ENCODE peak calls at places on chromosomes 7 and 10, in four cellular contexts. R is hepatocyte, I is right cardiac atrium, E is psoas muscle. X is an unnamed sample.

GRCh38 chr7:43454936-43455518 is 127.9 kb upstream of the STK17A start:
- DNase-seq in R (peak; percentile 52), I (no peak), E (no peak), X (peak; percentile 48)

GRCh38 chr10:101120884-101121660 is 10.0 kb upstream of the TLX1 start:
- DNase-seq in E (no peak), R (peak; percentile 44), I (no peak), X (no peak)

GRCh38 chr7:96636342-96636865 is 73.2 kb downstream of the SEM1 start:
- DNase-seq in I (no peak), E (no peak), R (no peak), X (no peak)

GRCh38 chr10:20598590-20598989 is 298.5 kb downstream of the NEBL start:
- DNase-seq in R (peak; percentile 54), E (peak; percentile 71), I (peak; percentile 82), X (peak; percentile 94)

GRCh38 chr7:22782616-22783232 is 39.9 kb downstream of the TOMM7 start:
- DNase-seq in E (peak; percentile 61), R (peak; percentile 42), I (peak; percentile 78), X (peak; percentile 83)

GRCh38 chr10:101032637-101033201 is 1.7 kb downstream of the SFXN3 start:
- DNase-seq in E (peak; percentile 54), I (peak; percentile 85), R (peak; percentile 78), X (peak; percentile 78)

GRCh38 chr10:81920213-81920829 is 45.3 kb downstream of the NRG3 start:
- DNase-seq in E (no peak), I (no peak), R (peak; percentile 9), X (no peak)

GRCh38 chr7:17402628-17403278 is 104.3 kb downstream of the AHR start:
- DNase-seq in I (no peak), E (no peak), R (no peak), X (no peak)

GRCh38 chr10:110864662-110865140 is 7.0 kb upstream of the PDCD4 start:
- DNase-seq in R (no peak), I (no peak), E (no peak), X (peak; percentile 51)

GRCh38 chr7:22821702-22822485 is 755 bp downstream of the TOMM7 start:
- DNase-seq in E (no peak), I (peak; percentile 52), R (peak; percentile 15), X (no peak)

GRCh38 chr7:66505531-66506451 is 122.9 kb upstream of the KCTD7 start:
- DNase-seq in I (peak; percentile 70), E (no peak), R (no peak), X (no peak)

GRCh38 chr10:129888784-129889616 is 75.1 kb downstream of the EBF3 start:
- DNase-seq in E (peak; percentile 67), I (peak; percentile 87), R (peak; percentile 59), X (peak; percentile 51)

GRCh38 chr10:69848454-69848853 is 46.7 kb downstream of the COL13A1 start:
- DNase-seq in I (no peak), E (no peak), R (no peak), X (no peak)

GRCh38 chr7:130921391-130922180 is 187.6 kb upstream of the KLF14 start:
- DNase-seq in I (peak; percentile 83), E (peak; percentile 69), R (no peak), X (peak; percentile 57)

GRCh38 chr7:156947120-156947843 is 2.2 kb upstream of the NOM1 start:
- DNase-seq in E (no peak), I (no peak), R (no peak), X (no peak)

DNA sequence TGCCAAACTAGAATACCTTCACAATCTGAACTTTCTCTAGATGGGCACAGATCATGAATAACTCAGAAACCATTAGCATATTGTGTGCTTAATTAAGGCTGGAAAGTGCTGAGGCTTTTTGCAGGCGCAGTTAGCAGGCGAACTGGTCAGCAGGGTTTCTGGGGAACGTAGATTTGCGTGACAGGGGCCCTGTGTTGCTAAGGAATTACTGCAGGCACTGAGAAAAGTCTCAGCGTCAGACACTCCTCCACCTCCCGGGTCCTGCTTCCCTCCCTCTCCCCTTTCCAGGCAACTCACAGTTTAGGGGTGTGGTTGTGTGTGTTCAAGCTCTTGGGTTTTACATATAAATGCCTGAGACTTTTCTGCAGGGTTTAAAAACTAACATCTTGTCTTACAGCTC is 2.2 kb downstream of the MAP3K8 start:
- DNase-seq in E (no peak), R (peak; percentile 85), I (no peak), X (peak; percentile 44)
- H3K27ac ChIP-seq in E (peak overlapping the region; percentile 90), R (peak overlapping the region; percentile 98), I (no peak overlapping the region), X (no peak overlapping the region)

GRCh38 chr10:117170244-117170643 is 27.0 kb upstream of the KCNK18 start:
- DNase-seq in I (no peak), E (no peak), R (no peak), X (no peak)

GRCh38 chr10:117167346-117168134 is 29.5 kb upstream of the VAX1 start:
- DNase-seq in I (no peak), E (no peak), R (no peak), X (no peak)

GRCh38 chr10:117168135-117168674 is 29.1 kb upstream of the KCNK18 start:
- DNase-seq in I (peak; percentile 81), E (peak; percentile 62), R (peak; percentile 84), X (peak; percentile 47)

GRCh38 chr10:117169480-117169879 is 27.8 kb upstream of the KCNK18 start:
- DNase-seq in E (no peak), I (no peak), R (no peak), X (no peak)

DNA sequence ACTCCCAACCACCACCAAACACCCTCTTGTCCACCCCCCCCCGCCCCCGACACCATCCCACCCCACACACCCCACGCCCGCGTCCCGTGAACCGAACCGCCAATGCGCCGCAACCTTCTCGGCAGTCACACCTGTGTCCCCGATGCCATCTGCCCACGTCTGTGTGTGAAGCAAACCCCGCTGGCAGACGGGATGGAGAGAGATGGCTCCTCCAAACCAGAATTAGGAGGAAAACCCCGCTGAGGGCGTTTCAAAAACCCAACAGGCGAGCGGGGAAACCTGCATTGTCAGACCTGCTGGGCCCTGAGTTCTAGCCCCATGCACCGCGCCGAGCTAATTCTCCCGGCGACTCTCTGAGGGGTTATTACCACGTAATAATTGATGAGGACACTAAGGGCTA is 28.6 kb upstream of the KCNK18 start:
- DNase-seq in E (no peak), I (no peak), R (no peak), X (no peak)
- H3K27me3 ChIP-seq in E (peaks cover 97% of the 10 kb centered on the region), I (no peaks in the 10 kb centered on the region), R (peaks cover 98% of the 10 kb centered on the region), X (peaks cover 9% of the 10 kb centered on the region)

GRCh38 chr10:63766766-63767505 is 245.7 kb downstream of the REEP3 start:
- DNase-seq in E (no peak), R (no peak), I (no peak), X (peak; percentile 23)
- H3K27ac ChIP-seq in E (no peak overlapping the region), R (peak overlapping the region; percentile 56), I (no peak overlapping the region), X (no peak overlapping the region)

DNA sequence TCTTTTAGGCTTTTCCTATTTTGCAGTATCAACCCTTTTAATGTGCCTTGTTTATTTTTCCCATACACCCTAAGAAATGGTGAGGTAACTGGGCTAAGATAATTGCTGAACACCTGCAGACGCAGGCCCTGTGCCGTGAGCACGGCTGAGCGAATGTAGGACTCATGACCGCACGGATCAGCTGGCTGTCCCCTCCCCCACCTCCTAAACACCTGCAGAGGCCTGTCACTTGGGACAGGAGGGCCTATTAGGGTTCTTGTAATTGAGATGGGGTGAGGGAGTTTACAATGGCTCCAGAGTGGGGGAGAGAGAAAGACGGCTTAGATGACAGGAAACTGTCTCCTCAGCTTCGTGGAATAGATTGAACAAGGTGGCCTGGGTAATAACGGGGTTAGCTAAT is 291.7 kb upstream of the HABP2 start:
- DNase-seq in I (no peak), E (no peak), R (no peak), X (no peak)
- H3K27me3 ChIP-seq in I (no peaks in the 10 kb centered on the region), E (peaks cover 12% of the 10 kb centered on the region), R (peaks cover 15% of the 10 kb centered on the region), X (no peaks in the 10 kb centered on the region)

GRCh38 chr10:28556142-28556541 is 23.2 kb downstream of the WAC start:
- DNase-seq in E (no peak), R (no peak), I (no peak), X (no peak)
- H3K27ac ChIP-seq in E (no peak overlapping the region), R (no peak overlapping the region), I (no peak overlapping the region), X (no peak overlapping the region)

DNA sequence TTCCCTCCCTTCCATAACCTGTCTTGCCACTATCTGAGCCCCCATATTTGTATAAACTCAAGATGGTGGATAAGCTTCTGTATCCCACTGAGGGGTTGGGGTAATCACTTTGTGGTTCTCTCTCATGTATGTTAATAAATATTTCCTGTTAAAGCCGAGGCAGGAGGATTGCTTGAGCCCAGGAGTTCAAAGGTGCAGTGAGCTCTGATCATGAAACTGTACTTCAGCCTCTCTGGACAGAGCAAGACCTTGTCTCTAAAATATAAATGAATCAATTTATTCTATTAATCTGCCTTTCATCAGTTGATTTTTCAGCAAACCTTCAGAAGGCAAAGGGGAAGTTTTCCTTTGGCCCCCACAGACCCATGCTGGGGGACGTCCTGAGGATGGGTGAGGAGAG is 1.8 kb upstream of the RARRES2 start:
- DNase-seq in I (no peak), R (no peak), E (no peak), X (no peak)
- H3K27me3 ChIP-seq in I (no peaks in the 10 kb centered on the region), R (peaks cover 22% of the 10 kb centered on the region), E (peaks cover 36% of the 10 kb centered on the region), X (no peaks in the 10 kb centered on the region)